ENCODE peak calls at places on chromosomes 6 and 20, in six cellular contexts. One of them, this sample, is unnamed.

GRCh38 chr6:91097316-91097878 is 510.5 kb upstream of the MAP3K7 start:
- DNase-seq in fibroblast of lung: peak
- DNase-seq in tibial nerve: peak
- DNase-seq in PC-9: no peak
- DNase-seq in Karpas-422: no peak
- DNase-seq in adrenal gland: peak
- DNase-seq in this sample: no peak

GRCh38 chr6:42013134-42013516 is 37.2 kb upstream of the TAF8 start:
- DNase-seq in fibroblast of lung: peak
- DNase-seq in tibial nerve: no peak
- DNase-seq in PC-9: no peak
- DNase-seq in Karpas-422: no peak
- DNase-seq in adrenal gland: no peak
- DNase-seq in this sample: no peak

GRCh38 chr20:38021373-38021772 is 11.9 kb downstream of the TTI1 start:
- DNase-seq in fibroblast of lung: no peak
- DNase-seq in tibial nerve: no peak
- DNase-seq in PC-9: no peak
- DNase-seq in Karpas-422: no peak
- DNase-seq in adrenal gland: no peak
- DNase-seq in this sample: no peak

GRCh38 chr6:151705994-151706733 is 101.3 kb upstream of the ESR1 start:
- DNase-seq in fibroblast of lung: no peak
- DNase-seq in tibial nerve: no peak
- DNase-seq in PC-9: no peak
- DNase-seq in Karpas-422: no peak
- DNase-seq in adrenal gland: no peak
- DNase-seq in this sample: no peak

GRCh38 chr6:168133707-168134398 is 54.8 kb upstream of the FRMD1 start:
- DNase-seq in fibroblast of lung: no peak
- DNase-seq in tibial nerve: no peak
- DNase-seq in PC-9: no peak
- DNase-seq in Karpas-422: no peak
- DNase-seq in adrenal gland: no peak
- DNase-seq in this sample: no peak

GRCh38 chr20:38242848-38243449 is 17.6 kb downstream of the KIAA1755 start:
- DNase-seq in fibroblast of lung: no peak
- DNase-seq in tibial nerve: no peak
- DNase-seq in PC-9: peak
- DNase-seq in Karpas-422: peak
- DNase-seq in adrenal gland: no peak
- DNase-seq in this sample: no peak

GRCh38 chr6:15399651-15400470 is 154.0 kb downstream of the JARID2 start:
- DNase-seq in fibroblast of lung: peak
- DNase-seq in tibial nerve: peak
- DNase-seq in PC-9: no peak
- DNase-seq in Karpas-422: no peak
- DNase-seq in adrenal gland: peak
- DNase-seq in this sample: no peak

GRCh38 chr6:21151178-21151956 is 442.2 kb upstream of the SOX4 start:
- DNase-seq in fibroblast of lung: no peak
- DNase-seq in tibial nerve: no peak
- DNase-seq in PC-9: no peak
- DNase-seq in Karpas-422: no peak
- DNase-seq in adrenal gland: no peak
- DNase-seq in this sample: no peak

GRCh38 chr6:22411408-22412105 is 114.7 kb upstream of the PRL start:
- DNase-seq in fibroblast of lung: peak
- DNase-seq in tibial nerve: no peak
- DNase-seq in PC-9: no peak
- DNase-seq in Karpas-422: no peak
- DNase-seq in adrenal gland: no peak
- DNase-seq in this sample: no peak

GRCh38 chr20:41234546-41234945 is 83.0 kb downstream of the ZHX3 start:
- DNase-seq in fibroblast of lung: no peak
- DNase-seq in tibial nerve: no peak
- DNase-seq in PC-9: no peak
- DNase-seq in Karpas-422: no peak
- DNase-seq in adrenal gland: peak
- DNase-seq in this sample: no peak

GRCh38 chr20:55172310-55173002 is 697.1 kb downstream of the DOK5 start:
- DNase-seq in fibroblast of lung: no peak
- DNase-seq in tibial nerve: no peak
- DNase-seq in PC-9: no peak
- DNase-seq in Karpas-422: no peak
- DNase-seq in adrenal gland: no peak
- DNase-seq in this sample: no peak

GRCh38 chr20:19861147-19861759 is 103.2 kb downstream of the RIN2 start:
- DNase-seq in fibroblast of lung: no peak
- DNase-seq in tibial nerve: no peak
- DNase-seq in PC-9: no peak
- DNase-seq in Karpas-422: no peak
- DNase-seq in adrenal gland: no peak
- DNase-seq in this sample: no peak

GRCh38 chr6:89805814-89806371 is 13.7 kb downstream of the MDN1 start:
- DNase-seq in fibroblast of lung: no peak
- DNase-seq in tibial nerve: no peak
- DNase-seq in PC-9: no peak
- DNase-seq in Karpas-422: no peak
- DNase-seq in adrenal gland: no peak
- DNase-seq in this sample: no peak

GRCh38 chr6:7691021-7691420 is 34.9 kb upstream of the BMP6 start:
- DNase-seq in fibroblast of lung: no peak
- DNase-seq in tibial nerve: no peak
- DNase-seq in PC-9: no peak
- DNase-seq in Karpas-422: no peak
- DNase-seq in adrenal gland: no peak
- DNase-seq in this sample: no peak

GRCh38 chr20:22536141-22536828 is 48.1 kb downstream of the FOXA2 start:
- DNase-seq in fibroblast of lung: no peak
- DNase-seq in tibial nerve: no peak
- DNase-seq in PC-9: no peak
- DNase-seq in Karpas-422: no peak
- DNase-seq in adrenal gland: no peak
- DNase-seq in this sample: no peak

GRCh38 chr6:84804720-84805119 is 40.3 kb upstream of the TBX18 start:
- DNase-seq in fibroblast of lung: peak
- DNase-seq in tibial nerve: no peak
- DNase-seq in PC-9: no peak
- DNase-seq in Karpas-422: no peak
- DNase-seq in adrenal gland: no peak
- DNase-seq in this sample: no peak

GRCh38 chr20:16758459-16759160 is 10.5 kb downstream of the OTOR start:
- DNase-seq in fibroblast of lung: no peak
- DNase-seq in tibial nerve: no peak
- DNase-seq in PC-9: no peak
- DNase-seq in Karpas-422: no peak
- DNase-seq in adrenal gland: peak
- DNase-seq in this sample: no peak

GRCh38 chr6:97771356-97771755 is 488.3 kb upstream of the MMS22L start:
- DNase-seq in fibroblast of lung: peak
- DNase-seq in tibial nerve: no peak
- DNase-seq in PC-9: no peak
- DNase-seq in Karpas-422: no peak
- DNase-seq in adrenal gland: no peak
- DNase-seq in this sample: no peak

GRCh38 chr20:38187512-38187911 is 22.4 kb upstream of the TGM2 start:
- DNase-seq in fibroblast of lung: no peak
- DNase-seq in tibial nerve: no peak
- DNase-seq in PC-9: no peak
- DNase-seq in Karpas-422: peak
- DNase-seq in adrenal gland: peak
- DNase-seq in this sample: no peak

GRCh38 chr6:165274611-165275010 is 34.8 kb downstream of the C6orf118 start:
- DNase-seq in fibroblast of lung: no peak
- DNase-seq in tibial nerve: no peak
- DNase-seq in PC-9: no peak
- DNase-seq in Karpas-422: no peak
- DNase-seq in adrenal gland: no peak
- DNase-seq in this sample: no peak

GRCh38 chr20:14691994-14692393 is 354.6 kb upstream of the FLRT3 start:
- DNase-seq in fibroblast of lung: no peak
- DNase-seq in tibial nerve: no peak
- DNase-seq in PC-9: peak
- DNase-seq in Karpas-422: no peak
- DNase-seq in adrenal gland: no peak
- DNase-seq in this sample: no peak

DNA sequence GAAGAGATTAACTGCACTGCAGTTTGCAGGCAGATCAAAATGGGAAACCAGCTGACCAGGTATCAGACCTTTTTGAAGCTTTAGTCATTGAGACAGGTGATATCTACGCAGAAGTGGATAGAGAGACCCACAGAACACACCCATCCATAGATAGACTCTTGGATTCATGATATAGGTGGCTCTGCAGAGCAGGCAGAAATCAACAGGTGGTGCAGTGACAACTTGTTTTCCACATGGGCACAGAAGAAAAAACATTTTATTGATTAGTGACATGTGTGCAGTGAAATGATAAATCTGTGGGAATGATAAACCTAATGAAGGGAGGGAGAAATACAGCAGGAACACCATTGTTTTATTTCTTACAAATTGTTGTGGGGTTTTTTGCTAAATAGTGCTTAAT is 45.2 kb downstream of the NUDT3 start:
- DNase-seq in fibroblast of lung: no peak
- DNase-seq in tibial nerve: no peak
- DNase-seq in PC-9: no peak
- DNase-seq in Karpas-422: no peak
- DNase-seq in adrenal gland: no peak
- DNase-seq in this sample: no peak
- H3K27ac ChIP-seq in fibroblast of lung: no peak
- H3K27ac ChIP-seq in tibial nerve: no peak
- H3K27ac ChIP-seq in PC-9: no peak
- H3K27ac ChIP-seq in Karpas-422: no peak
- H3K27ac ChIP-seq in adrenal gland: no peak
- H3K27ac ChIP-seq in this sample: no peak

GRCh38 chr6:43730634-43731033 is 39.4 kb upstream of the VEGFA start:
- DNase-seq in fibroblast of lung: no peak
- DNase-seq in tibial nerve: no peak
- DNase-seq in PC-9: no peak
- DNase-seq in Karpas-422: no peak
- DNase-seq in adrenal gland: no peak
- DNase-seq in this sample: no peak
- H3K27ac ChIP-seq in fibroblast of lung: no peak
- H3K27ac ChIP-seq in tibial nerve: no peak
- H3K27ac ChIP-seq in PC-9: no peak
- H3K27ac ChIP-seq in Karpas-422: no peak
- H3K27ac ChIP-seq in adrenal gland: no peak
- H3K27ac ChIP-seq in this sample: no peak

GRCh38 chr6:3388786-3389185 is 68.1 kb downstream of the SLC22A23 start:
- DNase-seq in fibroblast of lung: no peak
- DNase-seq in tibial nerve: no peak
- DNase-seq in PC-9: no peak
- DNase-seq in Karpas-422: no peak
- DNase-seq in adrenal gland: no peak
- DNase-seq in this sample: no peak

GRCh38 chr6:3385660-3386151 is 71.1 kb downstream of the SLC22A23 start:
- DNase-seq in fibroblast of lung: peak
- DNase-seq in tibial nerve: peak
- DNase-seq in PC-9: no peak
- DNase-seq in Karpas-422: no peak
- DNase-seq in adrenal gland: no peak
- DNase-seq in this sample: no peak

GRCh38 chr6:3383525-3383924 is 73.3 kb downstream of the SLC22A23 start:
- DNase-seq in fibroblast of lung: peak
- DNase-seq in tibial nerve: no peak
- DNase-seq in PC-9: no peak
- DNase-seq in Karpas-422: no peak
- DNase-seq in adrenal gland: peak
- DNase-seq in this sample: no peak

GRCh38 chr6:3384346-3385143 is 72.3 kb downstream of the SLC22A23 start:
- DNase-seq in fibroblast of lung: no peak
- DNase-seq in tibial nerve: no peak
- DNase-seq in PC-9: no peak
- DNase-seq in Karpas-422: no peak
- DNase-seq in adrenal gland: no peak
- DNase-seq in this sample: no peak

GRCh38 chr6:3386374-3386857 is 70.4 kb downstream of the SLC22A23 start:
- DNase-seq in fibroblast of lung: no peak
- DNase-seq in tibial nerve: no peak
- DNase-seq in PC-9: no peak
- DNase-seq in Karpas-422: no peak
- DNase-seq in adrenal gland: no peak
- DNase-seq in this sample: no peak
- H3K27ac ChIP-seq in fibroblast of lung: no peak
- H3K27ac ChIP-seq in tibial nerve: peak
- H3K27ac ChIP-seq in PC-9: no peak
- H3K27ac ChIP-seq in Karpas-422: no peak
- H3K27ac ChIP-seq in adrenal gland: no peak
- H3K27ac ChIP-seq in this sample: no peak

GRCh38 chr6:74068945-74069570 is 373.1 kb downstream of the CD109 start:
- DNase-seq in fibroblast of lung: peak
- DNase-seq in tibial nerve: no peak
- DNase-seq in PC-9: no peak
- DNase-seq in Karpas-422: no peak
- DNase-seq in adrenal gland: no peak
- DNase-seq in this sample: no peak
- H3K27ac ChIP-seq in fibroblast of lung: peak
- H3K27ac ChIP-seq in tibial nerve: no peak
- H3K27ac ChIP-seq in PC-9: no peak
- H3K27ac ChIP-seq in Karpas-422: no peak
- H3K27ac ChIP-seq in adrenal gland: no peak
- H3K27ac ChIP-seq in this sample: no peak